ENCODE peak calls at places on chromosomes 3 and 15, in four cellular contexts. X is neural progenitor cell, V is GM13976, A is colonic mucosa. M is an unnamed sample.

GRCh38 chr3:184016820-184017671 is 638 bp downstream of the ABCC5 start:
- DNase-seq in X (peak; percentile 78), V (peak; percentile 86), A (peak; percentile 63), M (peak; percentile 85)

GRCh38 chr3:72957303-72957702 is 39.3 kb upstream of the PPP4R2 start:
- DNase-seq in X (peak; percentile 81), V (no peak), A (no peak), M (no peak)

GRCh38 chr15:89797678-89798201 is 16.9 kb downstream of the ANPEP start:
- DNase-seq in X (peak; percentile 1), V (no peak), A (no peak), M (no peak)

GRCh38 chr15:62866366-62866765 is 176.2 kb upstream of the TPM1 start:
- DNase-seq in X (no peak), V (no peak), A (no peak), M (no peak)

GRCh38 chr3:160830792-160831191 is 74.8 kb downstream of the PPM1L start:
- DNase-seq in X (no peak), V (no peak), A (no peak), M (no peak)

GRCh38 chr3:65052101-65052500 is 364.3 kb upstream of the ADAMTS9 start:
- DNase-seq in X (no peak), V (no peak), A (no peak), M (no peak)

GRCh38 chr3:29440321-29441019 is 159.6 kb downstream of the RBMS3 start:
- DNase-seq in X (peak; percentile 64), V (no peak), A (peak; percentile 19), M (no peak)

GRCh38 chr3:127589600-127590281 is 792 bp downstream of the TPRA1 start:
- DNase-seq in X (peak; percentile 55), V (no peak), A (peak; percentile 34), M (no peak)

GRCh38 chr3:54198556-54198955 is 76.2 kb downstream of the CACNA2D3 start:
- DNase-seq in X (no peak), V (no peak), A (no peak), M (no peak)

GRCh38 chr15:51756482-51756881 is 5.1 kb downstream of the TMOD2 start:
- DNase-seq in X (no peak), V (no peak), A (no peak), M (no peak)

GRCh38 chr15:28124841-28125240 is 25.7 kb upstream of the OCA2 start:
- DNase-seq in X (no peak), V (no peak), A (no peak), M (no peak)

GRCh38 chr3:107432646-107433045 is 55.4 kb downstream of the CCDC54 start:
- DNase-seq in X (no peak), V (no peak), A (no peak), M (no peak)

GRCh38 chr3:183781246-183781645 is 44.1 kb downstream of the MAP6D1 start:
- DNase-seq in X (no peak), V (no peak), A (no peak), M (no peak)

GRCh38 chr15:67244966-67245478 is 9.4 kb downstream of the AAGAB start:
- DNase-seq in X (no peak), V (no peak), A (no peak), M (no peak)

GRCh38 chr3:137695351-137695750 is 68.8 kb upstream of the SOX14 start:
- DNase-seq in X (no peak), V (no peak), A (no peak), M (no peak)

GRCh38 chr15:89654847-89655805 is at the start of gene KIF7:
- DNase-seq in X (peak; percentile 91), V (peak; percentile 85), A (no peak), M (peak; percentile 83)

GRCh38 chr3:189937302-189938255 is 183.1 kb downstream of the P3H2 start:
- DNase-seq in X (no peak), V (no peak), A (no peak), M (no peak)

GRCh38 chr3:158213461-158213860 is 103.6 kb downstream of the RSRC1 start:
- DNase-seq in X (no peak), V (no peak), A (no peak), M (no peak)

GRCh38 chr3:79690072-79690471 is 77.7 kb downstream of the ROBO1 start:
- DNase-seq in X (no peak), V (no peak), A (no peak), M (no peak)

GRCh38 chr15:63264685-63265302 is 12.6 kb upstream of the APH1B start:
- DNase-seq in X (no peak), V (no peak), A (no peak), M (no peak)

GRCh38 chr3:25916286-25916685 is 126.4 kb downstream of the OXSM start:
- DNase-seq in X (no peak), V (no peak), A (no peak), M (no peak)

GRCh38 chr3:9508781-9509180 is 44.8 kb downstream of the LHFPL4 start:
- DNase-seq in X (peak; percentile 61), V (no peak), A (no peak), M (no peak)

GRCh38 chr3:31077826-31078225 is 183.4 kb upstream of the GADL1 start:
- DNase-seq in X (no peak), V (no peak), A (no peak), M (no peak)

GRCh38 chr3:100257601-100258000 is 3.2 kb upstream of the TBC1D23 start:
- DNase-seq in X (no peak), V (no peak), A (no peak), M (no peak)

GRCh38 chr3:123318374-123318773 is 116.6 kb downstream of the SEC22A start:
- DNase-seq in X (no peak), V (no peak), A (no peak), M (no peak)

DNA sequence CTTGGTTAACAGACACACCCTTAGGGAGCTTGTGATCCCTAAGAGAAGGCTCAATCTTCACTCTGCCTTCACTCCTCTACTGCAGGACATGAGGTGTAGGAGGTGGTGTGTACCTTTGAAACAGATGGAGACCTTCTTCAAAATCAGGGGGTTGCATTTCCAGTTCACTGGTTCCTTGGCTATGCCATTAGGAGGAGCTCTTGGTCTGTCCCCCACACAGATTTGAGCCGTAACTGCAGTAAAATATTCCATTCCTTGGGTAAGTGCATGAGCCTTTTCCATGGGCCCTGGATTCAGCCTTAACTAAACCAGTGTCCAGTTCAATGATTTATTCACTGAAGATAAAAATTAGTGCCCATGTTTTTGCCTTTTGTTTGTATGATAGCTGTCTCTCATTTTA is 144.6 kb downstream of the MCTP2 start:
- DNase-seq in X (peak; percentile 34), V (no peak), A (no peak), M (no peak)
- TF ChIP-seq CTCF in X (peak; percentile 50), V (no peak), A (no peak), M (no peak)

GRCh38 chr3:82015241-82015640 is 253.8 kb upstream of the GBE1 start:
- DNase-seq in X (no peak), V (no peak), A (no peak), M (no peak)

GRCh38 chr3:82011336-82011735 is 249.9 kb upstream of the GBE1 start:
- DNase-seq in X (no peak), V (no peak), A (no peak), M (no peak)

DNA sequence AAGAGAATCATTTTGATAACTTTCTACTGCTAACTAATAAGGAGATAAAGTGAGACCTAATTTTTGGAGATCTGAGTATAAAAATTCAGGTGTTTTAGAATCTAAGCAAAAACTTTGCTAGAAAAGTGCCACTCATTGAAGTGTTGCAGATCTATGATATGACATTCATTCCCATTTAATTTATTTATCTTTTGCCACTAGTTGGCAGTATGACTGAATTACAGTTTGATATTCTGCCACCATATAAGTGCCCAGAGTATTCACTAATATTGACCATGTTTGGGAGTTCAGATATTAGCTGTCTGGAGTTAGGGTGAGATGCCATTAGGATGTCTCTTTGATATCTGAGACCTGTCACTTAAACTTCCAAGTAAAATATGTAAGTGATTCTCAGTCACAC is 251.3 kb upstream of the GBE1 start:
- DNase-seq in X (no peak), V (no peak), A (no peak), M (no peak)
- TF ChIP-seq CTCF in X (peak; percentile 31), V (no peak), A (no peak), M (no peak)

GRCh38 chr3:185353823-185354614 is 8.9 kb upstream of the MAP3K13 start:
- DNase-seq in X (peak; percentile 93), V (peak; percentile 73), A (peak; percentile 83), M (peak; percentile 70)
- TF ChIP-seq CTCF in X (peak; percentile 68), V (peak; percentile 65), A (peak; percentile 57), M (peak; percentile 48)

GRCh38 chr3:154018100-154018696 is 103.0 kb upstream of the ARHGEF26 start:
- DNase-seq in X (peak; percentile 76), V (peak; percentile 5), A (peak; percentile 27), M (peak; percentile 21)
- TF ChIP-seq CTCF in X (peak; percentile 76), V (no peak), A (peak; percentile 42), M (peak; percentile 59)

DNA sequence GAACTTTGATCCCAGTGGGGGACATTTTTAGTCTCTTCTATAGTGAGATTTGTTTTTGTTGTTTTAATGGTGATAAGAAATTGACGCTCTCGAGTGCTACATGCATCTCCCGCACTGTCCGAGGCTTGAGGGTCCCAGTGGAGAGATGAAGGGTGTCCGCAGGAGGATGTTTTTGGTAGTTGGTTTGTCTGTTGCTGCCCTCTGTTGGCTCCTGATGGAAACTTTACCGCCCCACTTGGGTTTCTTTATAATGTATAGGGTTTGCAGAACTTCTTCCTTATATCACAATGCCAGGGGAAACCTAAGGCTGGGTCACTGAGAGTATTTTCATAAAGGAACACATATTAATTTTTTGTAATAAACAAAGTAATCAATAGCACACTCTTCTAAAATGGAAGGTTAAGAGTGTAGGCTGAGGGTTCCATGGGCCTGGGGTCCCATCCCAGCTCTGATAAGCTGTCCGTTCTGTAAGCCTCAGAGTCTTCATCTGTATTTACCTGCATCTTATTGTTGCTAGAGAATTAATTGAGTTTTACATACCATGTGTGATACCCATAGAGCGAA is 185.3 kb upstream of the FEZF2 start:
- DNase-seq in X (peak; percentile 71), V (peak; percentile 33), A (no peak), M (peak; percentile 13)
- TF ChIP-seq CTCF in X (peak; percentile 87), V (no peak), A (peak; percentile 20), M (peak; percentile 7)

GRCh38 chr15:75177360-75178071 is 24.2 kb upstream of the C15orf39 start:
- DNase-seq in X (no peak), V (no peak), A (no peak), M (no peak)

GRCh38 chr15:75178938-75179772 is 22.5 kb upstream of the C15orf39 start:
- DNase-seq in X (no peak), V (no peak), A (no peak), M (no peak)

GRCh38 chr15:75176404-75176761 is 25.3 kb upstream of the C15orf39 start:
- DNase-seq in X (no peak), V (no peak), A (no peak), M (no peak)

GRCh38 chr15:75179773-75180140 is 21.9 kb upstream of the C15orf39 start:
- DNase-seq in X (peak; percentile 80), V (no peak), A (no peak), M (no peak)

DNA sequence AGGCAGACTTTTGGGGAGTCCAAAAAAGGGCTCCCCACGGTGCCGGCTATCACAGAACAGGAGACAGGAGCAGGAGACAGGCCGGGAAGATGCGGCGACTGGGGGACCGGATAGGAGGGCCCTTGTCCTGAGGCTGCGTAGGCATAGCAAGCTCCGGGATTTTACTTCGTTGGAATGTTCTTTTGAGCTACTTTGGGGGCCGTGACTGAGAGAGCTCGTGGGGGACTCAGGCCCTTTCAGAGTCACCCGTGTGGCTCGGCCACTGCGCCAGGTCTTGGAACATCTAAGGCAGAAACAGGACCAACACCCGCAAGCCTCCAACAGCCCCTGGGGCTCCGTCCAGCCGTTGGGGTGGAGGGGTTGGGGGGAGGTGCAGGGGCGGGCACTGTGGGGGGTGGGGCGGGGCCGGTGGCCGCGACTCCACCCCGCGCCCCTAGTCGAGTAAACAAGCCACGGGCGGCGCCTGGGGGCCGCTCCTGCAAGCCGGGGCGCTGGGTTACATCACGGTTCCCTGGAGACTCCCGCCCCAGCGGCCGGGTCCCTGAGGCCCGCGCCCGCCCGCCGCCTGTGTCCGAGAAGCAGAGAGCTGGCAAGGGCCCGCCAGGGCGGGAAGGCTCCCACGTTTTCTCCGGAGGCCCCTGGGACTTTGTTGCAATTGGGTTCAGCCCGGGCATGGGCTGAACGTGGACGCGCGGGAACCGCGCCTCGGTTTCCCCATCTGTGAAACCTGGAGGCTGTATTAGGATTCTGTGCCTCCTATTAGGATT is 23.3 kb upstream of the C15orf39 start:
- DNase-seq in X (peak; percentile 74), V (peak; percentile 72), A (peak; percentile 54), M (peak; percentile 68)
- TF ChIP-seq CTCF in X (no peak), V (no peak), A (no peak), M (no peak)